ENCODE peak calls at places on chromosomes 6 and 20, in eight cellular contexts. D, A, U, O, T, B, H and V are unnamed samples.

GRCh38 chr6:98486052-98486451 is 348.3 kb upstream of the POU3F2 start:
- DNase-seq in D (no peak), A (no peak), U (no peak), O (no peak), T (no peak), B (no peak), H (no peak), V (no peak)

GRCh38 chr20:25072226-25072811 is 9.6 kb downstream of the VSX1 start:
- DNase-seq in D (no peak), A (no peak), U (peak; percentile 26), O (peak; percentile 23), T (no peak), B (no peak), H (no peak), V (no peak)

GRCh38 chr20:23106271-23106851 is 20.2 kb upstream of the CD93 start:
- DNase-seq in D (no peak), A (no peak), U (no peak), O (no peak), T (no peak), B (no peak), H (peak; percentile 37), V (peak; percentile 27)

GRCh38 chr6:56292505-56293181 is 45.3 kb upstream of the COL21A1 start:
- DNase-seq in D (peak; percentile 9), A (no peak), U (no peak), O (no peak), T (no peak), B (no peak), H (no peak), V (peak; percentile 53)

GRCh38 chr6:129029778-129030177 is 146.8 kb downstream of the LAMA2 start:
- DNase-seq in D (no peak), A (no peak), U (no peak), O (no peak), T (no peak), B (no peak), H (no peak), V (no peak)

GRCh38 chr20:32894711-32895355 is 36.1 kb downstream of the EFCAB8 start:
- DNase-seq in D (no peak), A (no peak), U (no peak), O (no peak), T (no peak), B (no peak), H (no peak), V (no peak)

GRCh38 chr20:36997121-36997520 is 45.6 kb upstream of the SAMHD1 start:
- DNase-seq in D (no peak), A (no peak), U (no peak), O (no peak), T (no peak), B (no peak), H (no peak), V (no peak)

GRCh38 chr20:4192378-4193048 is 177.2 kb upstream of the RNF24 start:
- DNase-seq in D (no peak), A (no peak), U (no peak), O (no peak), T (peak; percentile 50), B (no peak), H (peak; percentile 86), V (no peak)

GRCh38 chr6:37308084-37308817 is 45.5 kb upstream of the RNF8 start:
- DNase-seq in D (no peak), A (no peak), U (no peak), O (no peak), T (no peak), B (no peak), H (no peak), V (no peak)

GRCh38 chr6:19159087-19159486 is 678.1 kb upstream of the ID4 start:
- DNase-seq in D (no peak), A (no peak), U (no peak), O (no peak), T (no peak), B (no peak), H (no peak), V (no peak)

GRCh38 chr6:56551409-56552120 is 91.1 kb downstream of the DST start:
- DNase-seq in D (no peak), A (no peak), U (no peak), O (no peak), T (peak; percentile 61), B (no peak), H (no peak), V (no peak)

DNA sequence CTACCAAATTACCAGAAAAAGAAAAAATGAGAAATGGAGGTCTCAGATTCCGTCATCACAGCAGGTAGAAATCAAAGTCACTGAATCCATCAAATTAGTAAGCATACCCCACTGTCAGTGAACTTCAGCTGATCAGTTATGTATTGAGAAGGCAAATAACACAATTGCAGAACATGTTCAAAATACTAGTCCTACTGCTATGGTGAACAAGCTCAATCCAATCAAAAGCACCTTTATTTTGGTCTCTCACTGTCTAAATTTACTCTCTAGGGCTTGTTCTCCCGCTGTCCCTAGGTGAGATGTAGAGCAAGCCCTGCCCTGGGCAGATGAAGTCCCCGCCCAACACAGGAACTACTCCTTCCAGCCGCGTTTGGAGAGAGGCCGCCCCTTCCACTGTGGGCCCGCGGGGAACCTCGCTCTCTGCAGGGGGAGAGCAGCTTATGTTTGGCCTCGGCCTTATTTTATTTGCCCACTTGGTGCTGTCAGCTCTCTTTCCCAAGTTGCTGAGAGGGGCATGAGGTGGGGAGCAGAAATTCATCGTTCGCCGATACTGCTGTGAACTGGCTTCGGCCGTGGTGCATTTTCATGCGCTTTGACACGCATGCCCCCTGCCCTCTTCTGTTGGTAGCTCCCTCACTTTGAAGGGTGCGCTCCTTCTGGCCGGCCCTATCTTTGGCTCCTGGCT is 14.3 kb upstream of the MAP1LC3A start:
- DNase-seq in D (peak; percentile 33), A (no peak), U (no peak), O (no peak), T (no peak), B (no peak), H (no peak), V (no peak)
- H3K27ac ChIP-seq in D (peak overlapping the region; percentile 54), A (no peak overlapping the region), U (no peak overlapping the region), O (no peak overlapping the region), T (no peak overlapping the region), B (no peak overlapping the region), H (no peak overlapping the region), V (no peak overlapping the region)

GRCh38 chr20:19757973-19758887 is at the start of gene RIN2:
- DNase-seq in D (peak; percentile 92), A (peak; percentile 92), U (peak; percentile 91), O (peak; percentile 91), T (peak; percentile 96), B (peak; percentile 84), H (peak; percentile 7), V (peak; percentile 87)

GRCh38 chr20:19756756-19757486 is 1.1 kb upstream of the RIN2 start:
- DNase-seq in D (no peak), A (peak; percentile 40), U (no peak), O (no peak), T (peak; percentile 33), B (no peak), H (no peak), V (no peak)

GRCh38 chr20:19760371-19760721 is 2.3 kb downstream of the RIN2 start:
- DNase-seq in D (no peak), A (no peak), U (no peak), O (no peak), T (no peak), B (no peak), H (no peak), V (no peak)

GRCh38 chr20:19758888-19759331 is 852 bp downstream of the RIN2 start:
- DNase-seq in D (peak; percentile 59), A (peak; percentile 49), U (peak; percentile 67), O (peak; percentile 77), T (peak; percentile 83), B (peak; percentile 64), H (no peak), V (peak; percentile 37)

DNA sequence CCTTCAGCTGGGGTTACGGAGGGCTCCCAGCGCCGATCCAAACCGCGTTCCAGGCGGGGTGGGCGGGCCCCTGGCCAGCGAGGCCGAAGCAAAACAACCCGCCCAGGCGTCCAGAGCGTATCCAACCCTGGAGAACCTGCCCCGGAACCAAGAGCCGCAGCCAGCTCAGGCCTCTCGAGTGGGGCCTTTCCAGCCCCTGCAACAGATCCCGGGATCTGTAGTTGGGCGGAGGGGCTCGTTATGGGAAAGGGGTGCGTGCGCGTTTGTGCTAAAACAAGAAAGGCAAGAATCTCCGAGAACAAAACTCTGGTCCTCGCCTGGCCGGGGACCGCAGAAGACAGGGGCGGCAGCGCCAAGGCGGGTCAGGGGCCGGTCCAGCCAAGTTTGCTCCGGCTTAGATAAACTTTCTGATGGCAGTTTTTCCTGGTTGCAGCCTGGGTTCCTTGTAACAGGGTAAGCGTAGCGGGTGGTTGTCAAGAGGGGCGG is 528 bp upstream of the RIN2 start:
- DNase-seq in D (peak; percentile 74), A (peak; percentile 84), U (peak; percentile 76), O (peak; percentile 87), T (peak; percentile 94), B (peak; percentile 88), H (no peak), V (peak; percentile 83)
- TF ChIP-seq POLR2A in D (peak; percentile 76), A (no peak), U (peak; percentile 69), O (peak; percentile 55), T (peak; percentile 31), B (no peak), H (no peak), V (no peak)

GRCh38 chr6:127347188-127347587 is 3.8 kb upstream of the ECHDC1 start:
- DNase-seq in D (no peak), A (no peak), U (no peak), O (no peak), T (no peak), B (no peak), H (no peak), V (no peak)
- H3K27ac ChIP-seq in D (no peak overlapping the region), A (peak overlapping the region; percentile 43), U (no peak overlapping the region), O (no peak overlapping the region), T (no peak overlapping the region), B (no peak overlapping the region), H (no peak overlapping the region), V (no peak overlapping the region)

DNA sequence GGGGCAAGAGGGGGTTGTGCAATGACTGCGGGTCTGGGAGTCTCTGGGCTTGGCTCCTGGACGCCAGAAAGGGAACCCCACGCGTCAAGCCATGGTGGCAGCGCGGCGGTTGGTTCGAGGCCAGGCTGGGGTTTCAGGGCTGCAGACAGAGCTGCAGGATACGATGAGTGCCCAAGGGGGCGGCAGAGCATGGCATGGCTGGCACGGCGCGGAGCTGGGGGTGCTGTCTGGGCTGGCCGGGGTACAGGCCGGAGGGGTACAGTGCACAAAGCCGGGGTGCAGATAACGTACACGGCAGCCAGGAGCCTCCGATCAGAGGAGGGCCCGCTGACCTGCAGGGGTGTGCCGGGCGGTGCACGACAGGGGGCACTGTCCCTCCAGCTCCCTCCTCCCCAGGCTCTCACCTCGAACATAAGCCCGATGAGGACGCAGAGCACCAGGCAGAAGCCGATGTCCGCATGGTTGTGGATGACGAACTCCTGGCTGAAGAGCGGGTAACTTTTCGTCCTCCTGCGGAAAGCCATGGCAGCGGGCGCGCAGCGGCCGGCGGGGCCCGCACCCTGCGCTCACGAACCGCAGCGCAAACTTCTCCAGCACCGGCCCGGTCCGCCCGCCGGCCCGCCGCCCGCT is 353 bp downstream of the TRAM2 start:
- DNase-seq in D (peak; percentile 72), A (peak; percentile 54), U (peak; percentile 87), O (peak; percentile 75), T (peak; percentile 86), B (no peak), H (peak; percentile 78), V (peak; percentile 64)
- TF ChIP-seq POLR2A in D (peak; percentile 8), A (no peak), U (peak; percentile 49), O (no peak), T (peak; percentile 15), B (peak; percentile 55), H (no peak), V (no peak)

DNA sequence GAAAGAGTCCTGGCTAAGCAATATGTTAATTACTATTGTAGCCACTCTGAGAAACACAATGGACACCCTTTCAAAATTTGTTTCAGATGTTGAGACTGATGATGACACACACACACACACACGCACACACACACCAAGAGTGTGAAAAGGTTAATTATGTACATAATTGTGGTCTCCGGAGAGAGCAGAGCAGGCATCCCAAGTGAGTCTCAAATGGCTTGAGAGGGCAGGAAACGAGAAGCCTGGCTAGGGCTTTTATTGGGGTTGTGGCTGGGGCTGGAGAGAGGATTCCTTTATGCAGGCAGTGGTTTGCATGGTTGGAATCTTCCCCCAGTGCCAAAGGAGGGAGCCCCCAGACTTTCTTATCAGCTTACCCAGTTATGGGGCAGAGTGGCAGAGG is 38.2 kb upstream of the NKX2-4 start:
- DNase-seq in D (no peak), A (no peak), U (no peak), O (no peak), T (no peak), B (no peak), H (no peak), V (no peak)
- H3K27ac ChIP-seq in D (no peak overlapping the region), A (no peak overlapping the region), U (no peak overlapping the region), O (no peak overlapping the region), T (no peak overlapping the region), B (no peak overlapping the region), H (no peak overlapping the region), V (no peak overlapping the region)